ENCODE peak calls at places on chromosome 16, in six cellular contexts. One of them, this sample, is unnamed. For H3K4me1, the result is how much of the 10 kb centered on the place peaks cover.

GRCh38 chr16:27894441-27894840 is 169.1 kb downstream of the GSG1L start:
- DNase-seq in esophagus squamous epithelium: no peak
- DNase-seq in tibial nerve: no peak
- DNase-seq in mesenchymal stem cell: no peak
- DNase-seq in trophoblast cell: no peak
- DNase-seq in spleen: no peak
- DNase-seq in this sample: no peak

GRCh38 chr16:71840052-71840451 is 5.7 kb upstream of the ATXN1L start:
- DNase-seq in mesenchymal stem cell: no peak
- DNase-seq in spleen: no peak
- DNase-seq in tibial nerve: no peak
- DNase-seq in esophagus squamous epithelium: no peak
- DNase-seq in trophoblast cell: peak
- DNase-seq in this sample: no peak

GRCh38 chr16:87457724-87458423 is 35.0 kb downstream of the ZCCHC14 start:
- DNase-seq in esophagus squamous epithelium: no peak
- DNase-seq in trophoblast cell: peak
- DNase-seq in mesenchymal stem cell: peak
- DNase-seq in spleen: no peak
- DNase-seq in tibial nerve: no peak
- DNase-seq in this sample: no peak

GRCh38 chr16:75860654-75861053 is 134.4 kb upstream of the CPHXL start:
- DNase-seq in trophoblast cell: no peak
- DNase-seq in tibial nerve: no peak
- DNase-seq in esophagus squamous epithelium: no peak
- DNase-seq in spleen: peak
- DNase-seq in mesenchymal stem cell: no peak
- DNase-seq in this sample: no peak

GRCh38 chr16:52526429-52526828 is 20.5 kb downstream of the TOX3 start:
- DNase-seq in mesenchymal stem cell: no peak
- DNase-seq in trophoblast cell: no peak
- DNase-seq in spleen: no peak
- DNase-seq in esophagus squamous epithelium: no peak
- DNase-seq in tibial nerve: no peak
- DNase-seq in this sample: no peak

GRCh38 chr16:47460755-47461597 is at the start of the genes ITFG1 and PHKB:
- DNase-seq in tibial nerve: peak
- DNase-seq in spleen: peak
- DNase-seq in trophoblast cell: peak
- DNase-seq in esophagus squamous epithelium: peak
- DNase-seq in mesenchymal stem cell: peak
- DNase-seq in this sample: peak

GRCh38 chr16:86334062-86334461 is 176.3 kb upstream of the FOXF1 start:
- DNase-seq in esophagus squamous epithelium: no peak
- DNase-seq in spleen: no peak
- DNase-seq in mesenchymal stem cell: no peak
- DNase-seq in tibial nerve: no peak
- DNase-seq in trophoblast cell: no peak
- DNase-seq in this sample: no peak

GRCh38 chr16:87715658-87716057 is 50.1 kb downstream of the KLHDC4 start:
- DNase-seq in esophagus squamous epithelium: no peak
- DNase-seq in trophoblast cell: peak
- DNase-seq in spleen: no peak
- DNase-seq in tibial nerve: no peak
- DNase-seq in mesenchymal stem cell: peak
- DNase-seq in this sample: no peak

GRCh38 chr16:74309789-74310781 is 13.5 kb downstream of the PSMD7 start:
- DNase-seq in trophoblast cell: peak
- DNase-seq in esophagus squamous epithelium: no peak
- DNase-seq in mesenchymal stem cell: peak
- DNase-seq in tibial nerve: no peak
- DNase-seq in spleen: no peak
- DNase-seq in this sample: no peak

GRCh38 chr16:55040366-55041086 is 109.9 kb downstream of the IRX5 start:
- DNase-seq in esophagus squamous epithelium: no peak
- DNase-seq in tibial nerve: no peak
- DNase-seq in spleen: peak
- DNase-seq in trophoblast cell: no peak
- DNase-seq in mesenchymal stem cell: no peak
- DNase-seq in this sample: no peak

GRCh38 chr16:31108035-31108793 is at the start of gene BCKDK:
- DNase-seq in tibial nerve: no peak
- DNase-seq in spleen: peak
- DNase-seq in mesenchymal stem cell: peak
- DNase-seq in trophoblast cell: no peak
- DNase-seq in esophagus squamous epithelium: no peak
- DNase-seq in this sample: peak

GRCh38 chr16:8861563-8862308 is 7.1 kb downstream of the CARHSP1 start:
- DNase-seq in esophagus squamous epithelium: no peak
- DNase-seq in spleen: no peak
- DNase-seq in mesenchymal stem cell: peak
- DNase-seq in tibial nerve: no peak
- DNase-seq in trophoblast cell: no peak
- DNase-seq in this sample: peak

GRCh38 chr16:77919761-77920415 is 102.5 kb upstream of the CLEC3A start:
- DNase-seq in trophoblast cell: no peak
- DNase-seq in esophagus squamous epithelium: no peak
- DNase-seq in mesenchymal stem cell: peak
- DNase-seq in spleen: no peak
- DNase-seq in tibial nerve: no peak
- DNase-seq in this sample: no peak

GRCh38 chr16:66590322-66590721 is 11.1 kb downstream of the CMTM2 start:
- DNase-seq in trophoblast cell: no peak
- DNase-seq in mesenchymal stem cell: no peak
- DNase-seq in tibial nerve: no peak
- DNase-seq in esophagus squamous epithelium: no peak
- DNase-seq in spleen: no peak
- DNase-seq in this sample: no peak

GRCh38 chr16:60225541-60225940 is 1491.4 kb upstream of the GOT2 start:
- DNase-seq in esophagus squamous epithelium: no peak
- DNase-seq in mesenchymal stem cell: no peak
- DNase-seq in trophoblast cell: no peak
- DNase-seq in tibial nerve: no peak
- DNase-seq in spleen: no peak
- DNase-seq in this sample: no peak

GRCh38 chr16:16186820-16187219 is 36.5 kb downstream of the ABCC6 start:
- DNase-seq in mesenchymal stem cell: no peak
- DNase-seq in tibial nerve: no peak
- DNase-seq in spleen: no peak
- DNase-seq in esophagus squamous epithelium: no peak
- DNase-seq in trophoblast cell: no peak
- DNase-seq in this sample: no peak

GRCh38 chr16:31423241-31423640 is 4.9 kb downstream of the COX6A2 start:
- DNase-seq in tibial nerve: no peak
- DNase-seq in esophagus squamous epithelium: no peak
- DNase-seq in trophoblast cell: no peak
- DNase-seq in mesenchymal stem cell: no peak
- DNase-seq in spleen: no peak
- DNase-seq in this sample: peak

GRCh38 chr16:49439050-49439449 is 65.4 kb downstream of the C16orf78 start:
- DNase-seq in esophagus squamous epithelium: no peak
- DNase-seq in mesenchymal stem cell: no peak
- DNase-seq in trophoblast cell: no peak
- DNase-seq in tibial nerve: no peak
- DNase-seq in spleen: peak
- DNase-seq in this sample: no peak

GRCh38 chr16:79008036-79008868 is 592.3 kb downstream of the MAF start:
- DNase-seq in spleen: no peak
- DNase-seq in mesenchymal stem cell: peak
- DNase-seq in trophoblast cell: no peak
- DNase-seq in esophagus squamous epithelium: no peak
- DNase-seq in tibial nerve: no peak
- DNase-seq in this sample: no peak

GRCh38 chr16:66013497-66013896 is 353.0 kb upstream of the CDH5 start:
- DNase-seq in esophagus squamous epithelium: no peak
- DNase-seq in mesenchymal stem cell: no peak
- DNase-seq in trophoblast cell: no peak
- DNase-seq in spleen: no peak
- DNase-seq in tibial nerve: no peak
- DNase-seq in this sample: no peak

GRCh38 chr16:22764662-22765302 is 49.2 kb upstream of the HS3ST2 start:
- DNase-seq in spleen: no peak
- DNase-seq in mesenchymal stem cell: no peak
- DNase-seq in trophoblast cell: no peak
- DNase-seq in tibial nerve: no peak
- DNase-seq in esophagus squamous epithelium: no peak
- DNase-seq in this sample: no peak

GRCh38 chr16:12215302-12216105 is 239.0 kb downstream of the SNX29 start:
- DNase-seq in esophagus squamous epithelium: no peak
- DNase-seq in spleen: no peak
- DNase-seq in tibial nerve: no peak
- DNase-seq in trophoblast cell: no peak
- DNase-seq in mesenchymal stem cell: no peak
- DNase-seq in this sample: no peak

GRCh38 chr16:87496101-87496801 is 3.4 kb upstream of the ZCCHC14 start:
- DNase-seq in spleen: no peak
- DNase-seq in trophoblast cell: no peak
- DNase-seq in mesenchymal stem cell: no peak
- DNase-seq in esophagus squamous epithelium: no peak
- DNase-seq in tibial nerve: no peak
- DNase-seq in this sample: no peak

GRCh38 chr16:47150067-47150466 is 6.3 kb upstream of the NETO2 start:
- DNase-seq in spleen: no peak
- DNase-seq in esophagus squamous epithelium: no peak
- DNase-seq in tibial nerve: no peak
- DNase-seq in trophoblast cell: no peak
- DNase-seq in mesenchymal stem cell: no peak
- DNase-seq in this sample: no peak

GRCh38 chr16:386641-387156 is 4.9 kb upstream of the PGAP6 start:
- DNase-seq in esophagus squamous epithelium: no peak
- DNase-seq in spleen: peak
- DNase-seq in mesenchymal stem cell: peak
- DNase-seq in trophoblast cell: peak
- DNase-seq in tibial nerve: no peak
- DNase-seq in this sample: no peak

GRCh38 chr16:26987631-26988030 is 79.1 kb upstream of the C16orf82 start:
- DNase-seq in trophoblast cell: no peak
- DNase-seq in mesenchymal stem cell: peak
- DNase-seq in esophagus squamous epithelium: no peak
- DNase-seq in spleen: no peak
- DNase-seq in tibial nerve: no peak
- DNase-seq in this sample: no peak

GRCh38 chr16:8677481-8677880 is 3.1 kb downstream of the ABAT start:
- DNase-seq in spleen: no peak
- DNase-seq in tibial nerve: no peak
- DNase-seq in esophagus squamous epithelium: no peak
- DNase-seq in trophoblast cell: peak
- DNase-seq in mesenchymal stem cell: no peak
- DNase-seq in this sample: no peak

GRCh38 chr16:66262253-66263167 is 104.0 kb upstream of the CDH5 start:
- DNase-seq in mesenchymal stem cell: peak
- DNase-seq in tibial nerve: peak
- DNase-seq in trophoblast cell: no peak
- DNase-seq in esophagus squamous epithelium: no peak
- DNase-seq in spleen: no peak
- DNase-seq in this sample: peak

GRCh38 chr16:77833906-77834599 is 45.7 kb downstream of the VAT1L start:
- DNase-seq in trophoblast cell: no peak
- DNase-seq in esophagus squamous epithelium: no peak
- DNase-seq in spleen: no peak
- DNase-seq in mesenchymal stem cell: peak
- DNase-seq in tibial nerve: no peak
- DNase-seq in this sample: no peak

GRCh38 chr16:75267631-75268264 is 16.3 kb upstream of the BCAR1 start:
- DNase-seq in spleen: no peak
- DNase-seq in esophagus squamous epithelium: no peak
- DNase-seq in tibial nerve: no peak
- DNase-seq in mesenchymal stem cell: peak
- DNase-seq in trophoblast cell: peak
- DNase-seq in this sample: peak

GRCh38 chr16:59121411-59121810 is 387.3 kb upstream of the GOT2 start:
- DNase-seq in esophagus squamous epithelium: no peak
- DNase-seq in spleen: no peak
- DNase-seq in mesenchymal stem cell: no peak
- DNase-seq in tibial nerve: no peak
- DNase-seq in trophoblast cell: no peak
- DNase-seq in this sample: no peak
- H3K4me1 ChIP-seq in esophagus squamous epithelium: under half
- H3K4me1 ChIP-seq in spleen: under half
- H3K4me1 ChIP-seq in mesenchymal stem cell: under half
- H3K4me1 ChIP-seq in tibial nerve: under half
- H3K4me1 ChIP-seq in trophoblast cell: under half
- H3K4me1 ChIP-seq in this sample: under half

GRCh38 chr16:50550035-50550434 is 1.8 kb downstream of the NKD1 start:
- DNase-seq in tibial nerve: no peak
- DNase-seq in trophoblast cell: no peak
- DNase-seq in mesenchymal stem cell: no peak
- DNase-seq in spleen: no peak
- DNase-seq in esophagus squamous epithelium: no peak
- DNase-seq in this sample: no peak
- H3K4me3 ChIP-seq in tibial nerve: peak
- H3K4me3 ChIP-seq in trophoblast cell: no peak
- H3K4me3 ChIP-seq in mesenchymal stem cell: no peak
- H3K4me3 ChIP-seq in spleen: peak
- H3K4me3 ChIP-seq in esophagus squamous epithelium: peak
- H3K4me3 ChIP-seq in this sample: peak

DNA sequence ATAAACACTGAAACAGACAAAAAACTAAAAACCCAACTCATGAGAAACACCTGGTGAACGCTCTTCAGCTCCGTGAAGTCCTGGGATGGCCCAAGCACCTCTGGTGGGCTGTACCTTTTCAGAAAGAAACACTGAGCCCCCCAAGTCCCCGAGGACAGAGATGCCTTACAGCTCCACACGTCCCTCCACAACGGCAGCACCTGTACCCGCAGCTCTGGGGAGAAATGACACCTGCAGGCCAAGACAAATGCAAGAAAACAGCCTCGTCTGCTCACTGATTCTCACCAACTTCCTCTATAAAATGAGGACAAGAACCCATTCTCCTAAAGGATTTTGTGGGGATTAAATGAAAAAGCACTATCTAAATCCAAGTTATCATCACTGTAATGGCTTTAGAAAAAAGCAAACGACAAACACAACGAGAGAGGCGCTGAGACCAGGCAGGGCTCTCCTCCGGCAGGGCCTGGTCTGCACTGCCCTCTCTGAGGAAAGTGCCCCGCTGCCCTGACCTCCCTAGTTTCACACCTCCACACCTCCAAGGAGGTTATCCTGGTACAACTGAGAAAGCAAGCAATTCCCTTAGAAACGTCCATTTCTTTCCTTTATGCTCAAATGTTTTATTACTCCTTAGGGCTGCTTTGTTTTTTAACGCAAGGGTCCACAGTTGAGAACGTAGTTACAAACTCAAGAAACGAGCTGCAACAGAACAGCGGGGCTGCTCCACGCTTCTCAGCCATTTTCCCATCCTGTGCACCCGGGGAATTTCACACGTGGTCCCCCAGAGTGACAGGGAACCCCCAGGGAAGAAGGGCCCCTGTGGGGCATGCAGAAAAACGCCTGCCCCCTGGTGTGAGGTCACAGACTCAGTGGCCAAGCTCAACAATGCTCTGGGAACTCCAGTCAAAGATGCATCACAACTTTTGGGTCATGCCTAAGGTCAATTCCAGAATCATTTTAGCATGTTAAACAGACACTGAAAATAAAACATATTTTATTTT is 115.0 kb downstream of the ZNF778 start:
- DNase-seq in mesenchymal stem cell: no peak
- DNase-seq in tibial nerve: no peak
- DNase-seq in spleen: no peak
- DNase-seq in esophagus squamous epithelium: no peak
- DNase-seq in trophoblast cell: no peak
- DNase-seq in this sample: no peak
- H3K4me1 ChIP-seq in mesenchymal stem cell: half or more
- H3K4me1 ChIP-seq in tibial nerve: under half
- H3K4me1 ChIP-seq in spleen: under half
- H3K4me1 ChIP-seq in esophagus squamous epithelium: half or more
- H3K4me1 ChIP-seq in trophoblast cell: under half
- H3K4me1 ChIP-seq in this sample: half or more

GRCh38 chr16:3520861-3521260 is 20.1 kb downstream of the CLUAP1 start:
- DNase-seq in trophoblast cell: no peak
- DNase-seq in esophagus squamous epithelium: no peak
- DNase-seq in spleen: no peak
- DNase-seq in tibial nerve: no peak
- DNase-seq in mesenchymal stem cell: no peak
- DNase-seq in this sample: no peak
- H3K4me3 ChIP-seq in trophoblast cell: no peak
- H3K4me3 ChIP-seq in esophagus squamous epithelium: no peak
- H3K4me3 ChIP-seq in spleen: no peak
- H3K4me3 ChIP-seq in tibial nerve: no peak
- H3K4me3 ChIP-seq in mesenchymal stem cell: no peak
- H3K4me3 ChIP-seq in this sample: no peak